ENCODE peak calls at places on chromosomes 12 and 14, in six cellular contexts. One of them, this sample, is unnamed.
A peak's percentile ranks its signal among the peaks of the same experiment; 100 is the strongest.

GRCh38 chr14:22225526-22226133 is 363.4 kb downstream of the DAD1 start:
- DNase-seq in GM12878: no peak
- DNase-seq in stomach: no peak
- DNase-seq in esophagus squamous epithelium: no peak
- DNase-seq in HepG2: no peak
- DNase-seq in heart left ventricle: no peak
- DNase-seq in this sample: no peak

GRCh38 chr12:78580296-78580695 is 284.3 kb upstream of the SYT1 start:
- DNase-seq in heart left ventricle: no peak
- DNase-seq in esophagus squamous epithelium: no peak
- DNase-seq in GM12878: no peak
- DNase-seq in HepG2: no peak
- DNase-seq in stomach: no peak
- DNase-seq in this sample: no peak

GRCh38 chr14:102346645-102347044 is 16.0 kb downstream of the CINP start:
- DNase-seq in heart left ventricle: no peak
- DNase-seq in esophagus squamous epithelium: no peak
- DNase-seq in GM12878: no peak
- DNase-seq in stomach: no peak
- DNase-seq in HepG2: no peak
- DNase-seq in this sample: no peak

GRCh38 chr12:111441107-111441928 is 35.6 kb downstream of the SH2B3 start:
- DNase-seq in heart left ventricle: no peak
- DNase-seq in GM12878: no peak
- DNase-seq in HepG2: no peak
- DNase-seq in esophagus squamous epithelium: no peak
- DNase-seq in stomach: no peak
- DNase-seq in this sample: no peak

GRCh38 chr12:64609543-64610091 is 678 bp upstream of the RASSF3 start:
- DNase-seq in HepG2: no peak
- DNase-seq in heart left ventricle: no peak
- DNase-seq in esophagus squamous epithelium: no peak
- DNase-seq in stomach: no peak
- DNase-seq in GM12878: no peak
- DNase-seq in this sample: no peak

GRCh38 chr12:105978276-105978675 is 160.5 kb downstream of the NUAK1 start:
- DNase-seq in esophagus squamous epithelium: no peak
- DNase-seq in HepG2: no peak
- DNase-seq in heart left ventricle: no peak
- DNase-seq in stomach: no peak
- DNase-seq in GM12878: no peak
- DNase-seq in this sample: no peak

GRCh38 chr12:544941-545635 is 85.3 kb downstream of the B4GALNT3 start:
- DNase-seq in heart left ventricle: no peak
- DNase-seq in esophagus squamous epithelium: no peak
- DNase-seq in GM12878: no peak
- DNase-seq in HepG2: no peak
- DNase-seq in stomach: no peak
- DNase-seq in this sample: no peak

GRCh38 chr12:121626853-121627623 is 708 bp downstream of the ORAI1 start:
- DNase-seq in HepG2: peak; percentile 44
- DNase-seq in GM12878: no peak
- DNase-seq in esophagus squamous epithelium: no peak
- DNase-seq in heart left ventricle: peak; percentile 49
- DNase-seq in stomach: peak; percentile 58
- DNase-seq in this sample: peak; percentile 63

GRCh38 chr14:67729072-67729561 is 27.4 kb downstream of the RDH12 start:
- DNase-seq in heart left ventricle: no peak
- DNase-seq in GM12878: no peak
- DNase-seq in esophagus squamous epithelium: no peak
- DNase-seq in HepG2: peak; percentile 28
- DNase-seq in stomach: peak; percentile 66
- DNase-seq in this sample: peak; percentile 69

GRCh38 chr14:84592770-84593169 is 937.2 kb upstream of the FLRT2 start:
- DNase-seq in heart left ventricle: no peak
- DNase-seq in stomach: no peak
- DNase-seq in HepG2: no peak
- DNase-seq in esophagus squamous epithelium: no peak
- DNase-seq in GM12878: no peak
- DNase-seq in this sample: no peak

GRCh38 chr12:31245822-31246469 is 80.0 kb downstream of the SINHCAF start:
- DNase-seq in esophagus squamous epithelium: no peak
- DNase-seq in GM12878: no peak
- DNase-seq in HepG2: peak; percentile 44
- DNase-seq in heart left ventricle: no peak
- DNase-seq in stomach: no peak
- DNase-seq in this sample: no peak

GRCh38 chr14:69610859-69611263 is 535 bp upstream of the SUSD6 start:
- DNase-seq in heart left ventricle: no peak
- DNase-seq in HepG2: no peak
- DNase-seq in esophagus squamous epithelium: no peak
- DNase-seq in stomach: no peak
- DNase-seq in GM12878: no peak
- DNase-seq in this sample: no peak
- TF ChIP-seq POLR2A in heart left ventricle: no peak
- TF ChIP-seq POLR2A in HepG2: no peak
- TF ChIP-seq POLR2A in esophagus squamous epithelium: no peak
- TF ChIP-seq POLR2A in stomach: no peak
- TF ChIP-seq POLR2A in GM12878: no peak
- TF ChIP-seq POLR2A in this sample: no peak

GRCh38 chr14:99684356-99684952 is 356 bp downstream of the CYP46A1 start:
- DNase-seq in GM12878: no peak
- DNase-seq in HepG2: no peak
- DNase-seq in heart left ventricle: no peak
- DNase-seq in stomach: no peak
- DNase-seq in esophagus squamous epithelium: no peak
- DNase-seq in this sample: no peak

GRCh38 chr14:99681832-99682148 is 2.3 kb upstream of the CYP46A1 start:
- DNase-seq in HepG2: no peak
- DNase-seq in heart left ventricle: no peak
- DNase-seq in GM12878: no peak
- DNase-seq in stomach: no peak
- DNase-seq in esophagus squamous epithelium: no peak
- DNase-seq in this sample: no peak

GRCh38 chr14:99685061-99685995 is 1.2 kb downstream of the CYP46A1 start:
- DNase-seq in GM12878: no peak
- DNase-seq in HepG2: no peak
- DNase-seq in esophagus squamous epithelium: no peak
- DNase-seq in heart left ventricle: no peak
- DNase-seq in stomach: peak; percentile 3
- DNase-seq in this sample: no peak

GRCh38 chr14:99682809-99683618 is 1.1 kb upstream of the CYP46A1 start:
- DNase-seq in GM12878: no peak
- DNase-seq in heart left ventricle: peak; percentile 76
- DNase-seq in esophagus squamous epithelium: no peak
- DNase-seq in HepG2: peak; percentile 49
- DNase-seq in stomach: peak; percentile 84
- DNase-seq in this sample: peak; percentile 81

GRCh38 chr14:99683619-99684355 is at the start of gene CYP46A1:
- DNase-seq in HepG2: peak; percentile 94
- DNase-seq in heart left ventricle: peak; percentile 100
- DNase-seq in GM12878: peak; percentile 89
- DNase-seq in esophagus squamous epithelium: peak; percentile 95
- DNase-seq in stomach: peak; percentile 100
- DNase-seq in this sample: peak; percentile 100
- TF ChIP-seq POLR2A in HepG2: peak; percentile 35
- TF ChIP-seq POLR2A in heart left ventricle: peak; percentile 28
- TF ChIP-seq POLR2A in GM12878: peak; percentile 68
- TF ChIP-seq POLR2A in esophagus squamous epithelium: peak; percentile 6
- TF ChIP-seq POLR2A in stomach: no peak
- TF ChIP-seq POLR2A in this sample: no peak

GRCh38 chr12:49201595-49202295 is 12.9 kb upstream of the TUBA1A start:
- DNase-seq in esophagus squamous epithelium: no peak
- DNase-seq in stomach: no peak
- DNase-seq in heart left ventricle: peak; percentile 23
- DNase-seq in GM12878: no peak
- DNase-seq in HepG2: no peak
- DNase-seq in this sample: no peak
- TF ChIP-seq POLR2A in esophagus squamous epithelium: no peak
- TF ChIP-seq POLR2A in stomach: no peak
- TF ChIP-seq POLR2A in heart left ventricle: no peak
- TF ChIP-seq POLR2A in GM12878: no peak
- TF ChIP-seq POLR2A in HepG2: no peak
- TF ChIP-seq POLR2A in this sample: no peak

GRCh38 chr14:71359823-71360222 is 452.6 kb downstream of the PCNX1 start:
- DNase-seq in heart left ventricle: no peak
- DNase-seq in GM12878: no peak
- DNase-seq in HepG2: no peak
- DNase-seq in esophagus squamous epithelium: no peak
- DNase-seq in stomach: no peak
- DNase-seq in this sample: no peak

GRCh38 chr14:71358209-71358931 is 451.1 kb downstream of the PCNX1 start:
- DNase-seq in stomach: no peak
- DNase-seq in HepG2: no peak
- DNase-seq in esophagus squamous epithelium: no peak
- DNase-seq in heart left ventricle: no peak
- DNase-seq in GM12878: peak; percentile 56
- DNase-seq in this sample: no peak

GRCh38 chr14:71354142-71354541 is 446.9 kb downstream of the PCNX1 start:
- DNase-seq in heart left ventricle: no peak
- DNase-seq in esophagus squamous epithelium: no peak
- DNase-seq in HepG2: no peak
- DNase-seq in stomach: no peak
- DNase-seq in GM12878: no peak
- DNase-seq in this sample: no peak

GRCh38 chr14:71355324-71356201 is 448.3 kb downstream of the PCNX1 start:
- DNase-seq in heart left ventricle: peak; percentile 42
- DNase-seq in stomach: peak; percentile 53
- DNase-seq in HepG2: no peak
- DNase-seq in esophagus squamous epithelium: no peak
- DNase-seq in GM12878: no peak
- DNase-seq in this sample: no peak

DNA sequence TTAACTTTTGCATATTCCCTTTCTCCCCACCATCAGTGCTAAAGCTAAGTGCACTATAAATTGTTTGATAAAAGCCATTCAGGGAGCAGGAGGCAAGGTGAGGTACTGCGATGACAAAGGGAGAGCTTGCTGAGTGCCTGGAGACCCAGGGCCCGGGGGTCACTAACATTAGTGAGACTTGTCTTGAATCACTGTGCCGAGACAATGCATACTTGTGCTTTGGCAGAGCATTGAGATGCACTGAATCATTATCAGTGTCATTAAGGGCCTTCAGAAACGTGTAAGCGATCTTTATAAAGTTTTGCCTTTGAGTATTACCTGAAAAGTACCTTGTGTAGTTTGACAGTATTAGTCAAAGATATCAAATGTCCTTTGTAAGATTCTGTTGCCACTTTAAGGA is 447.5 kb downstream of the PCNX1 start:
- DNase-seq in esophagus squamous epithelium: no peak
- DNase-seq in heart left ventricle: no peak
- DNase-seq in GM12878: no peak
- DNase-seq in HepG2: no peak
- DNase-seq in stomach: no peak
- DNase-seq in this sample: no peak
- TF ChIP-seq POLR2A in esophagus squamous epithelium: no peak
- TF ChIP-seq POLR2A in heart left ventricle: no peak
- TF ChIP-seq POLR2A in GM12878: no peak
- TF ChIP-seq POLR2A in HepG2: no peak
- TF ChIP-seq POLR2A in stomach: no peak
- TF ChIP-seq POLR2A in this sample: no peak

DNA sequence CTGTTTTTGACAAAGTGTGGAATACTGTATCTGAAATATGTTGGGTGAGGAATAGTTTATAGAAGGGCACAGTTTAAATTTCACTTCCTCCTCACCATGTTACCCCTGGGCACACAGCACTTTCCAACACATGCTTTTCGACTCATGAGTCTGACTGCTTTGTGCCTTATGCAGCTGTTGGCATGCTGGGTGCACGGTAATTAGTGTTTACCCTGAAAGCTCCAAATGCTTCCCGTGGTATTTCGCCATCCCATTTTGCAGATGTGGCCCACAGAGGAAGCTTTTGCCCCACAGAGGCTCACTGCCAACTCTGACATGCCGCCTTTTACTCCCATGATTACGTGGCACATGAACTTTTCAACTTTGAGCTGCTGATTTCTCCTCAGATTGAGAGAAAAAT is 168.6 kb downstream of the PRKCH start:
- DNase-seq in stomach: no peak
- DNase-seq in HepG2: no peak
- DNase-seq in esophagus squamous epithelium: no peak
- DNase-seq in GM12878: no peak
- DNase-seq in heart left ventricle: no peak
- DNase-seq in this sample: no peak
- TF ChIP-seq POLR2A in stomach: no peak
- TF ChIP-seq POLR2A in HepG2: no peak
- TF ChIP-seq POLR2A in esophagus squamous epithelium: no peak
- TF ChIP-seq POLR2A in GM12878: no peak
- TF ChIP-seq POLR2A in heart left ventricle: no peak
- TF ChIP-seq POLR2A in this sample: no peak

GRCh38 chr14:69375182-69375581 is 22.9 kb downstream of the ERH start:
- DNase-seq in GM12878: no peak
- DNase-seq in HepG2: no peak
- DNase-seq in heart left ventricle: no peak
- DNase-seq in esophagus squamous epithelium: no peak
- DNase-seq in stomach: no peak
- DNase-seq in this sample: no peak
- TF ChIP-seq POLR2A in GM12878: no peak
- TF ChIP-seq POLR2A in HepG2: no peak
- TF ChIP-seq POLR2A in heart left ventricle: no peak
- TF ChIP-seq POLR2A in esophagus squamous epithelium: no peak
- TF ChIP-seq POLR2A in stomach: no peak
- TF ChIP-seq POLR2A in this sample: no peak

This sample was measured in transverse colon.